ENCODE peak calls at places on chromosomes 2 and 18, in six cellular contexts. B is naive B cell, Z is OCI-LY7, S is memory B cell, X is A172, C is fibroblast of the aortic adventitia. Q is an unnamed sample.

GRCh38 chr2:205714058-205714776 is 31.9 kb downstream of the NRP2 start:
- DNase-seq in C (no peak), S (peak), X (no peak), B (peak), Z (no peak), Q (no peak)

GRCh38 chr18:48855422-48856377 is 95.1 kb downstream of the SMAD7 start:
- DNase-seq in S (no peak), X (no peak), B (no peak), C (peak), Z (no peak), Q (no peak)

GRCh38 chr2:11330457-11331142 is 13.8 kb downstream of the ROCK2 start:
- DNase-seq in Z (no peak), C (peak), X (no peak), B (no peak), S (no peak), Q (no peak)

GRCh38 chr2:51013060-51013746 is 18.7 kb downstream of the NRXN1 start:
- DNase-seq in X (no peak), B (no peak), S (no peak), Z (peak), C (no peak), Q (no peak)

GRCh38 chr18:73923866-73924265 is 223.8 kb downstream of the FBXO15 start:
- DNase-seq in S (no peak), C (no peak), Z (no peak), B (no peak), X (no peak), Q (no peak)

GRCh38 chr2:238286987-238287386 is 1.4 kb downstream of the PER2 start:
- DNase-seq in S (no peak), B (no peak), Z (no peak), X (no peak), C (no peak), Q (no peak)

GRCh38 chr18:54828986-54829385 is 709 bp downstream of the RAB27B start:
- DNase-seq in X (no peak), S (no peak), Z (no peak), B (no peak), C (no peak), Q (peak)

GRCh38 chr18:36460854-36461253 is 163.3 kb downstream of the FHOD3 start:
- DNase-seq in X (no peak), Z (no peak), S (no peak), C (no peak), B (no peak), Q (no peak)

GRCh38 chr2:179985163-179985820 is 21.8 kb downstream of the CWC22 start:
- DNase-seq in B (no peak), S (no peak), C (no peak), X (no peak), Z (no peak), Q (no peak)

GRCh38 chr2:135600915-135601314 is 69.6 kb downstream of the R3HDM1 start:
- DNase-seq in X (no peak), C (peak), B (no peak), Z (peak), S (no peak), Q (peak)

GRCh38 chr2:178871536-178871935 is 64.3 kb upstream of the TTN start:
- DNase-seq in Z (no peak), B (no peak), C (no peak), X (no peak), S (no peak), Q (no peak)

Q was measured in fibroblast of pulmonary artery.